ENCODE peak calls at places on chromosomes 6 and 20, in seven cellular contexts. C is LNCaP clone FGC, P is Peyer's patch, Y is astrocyte of the spinal cord, G is mesendoderm, B is HCT116, N is K562. H is an unnamed sample.

GRCh38 chr6:67345946-67346345 is 1289.1 kb upstream of the ADGRB3 start:
- DNase-seq in G (no peak), B (no peak), N (no peak), C (no peak), Y (no peak), P (no peak), H (no peak)

GRCh38 chr6:9924971-9925370 is 489.9 kb downstream of the TFAP2A start:
- DNase-seq in B (no peak), C (no peak), P (no peak), Y (no peak), G (no peak), N (no peak), H (no peak)

GRCh38 chr6:137868721-137869631 is 1.9 kb downstream of the TNFAIP3 start:
- DNase-seq in P (no peak), N (no peak), G (no peak), C (no peak), Y (no peak), B (no peak), H (no peak)

GRCh38 chr6:40579101-40579500 is 8.1 kb downstream of the LRFN2 start:
- DNase-seq in P (no peak), C (no peak), G (no peak), N (no peak), Y (no peak), B (no peak), H (no peak)

GRCh38 chr20:41095110-41095969 is 42.0 kb upstream of the PLCG1 start:
- DNase-seq in P (peak; percentile 37), Y (peak; percentile 71), B (peak; percentile 18), C (no peak), G (peak; percentile 49), N (peak; percentile 68), H (no peak)

GRCh38 chr6:130326496-130326895 is 39.3 kb upstream of the TMEM200A start:
- DNase-seq in Y (peak; percentile 37), B (no peak), N (no peak), P (no peak), G (no peak), C (no peak), H (no peak)

GRCh38 chr20:62269378-62269777 is 31.1 kb downstream of the OSBPL2 start:
- DNase-seq in N (no peak), P (no peak), C (no peak), Y (no peak), B (no peak), G (no peak), H (no peak)

GRCh38 chr20:33732166-33732970 is 572 bp downstream of the ZNF341 start:
- DNase-seq in B (peak; percentile 57), P (peak; percentile 81), N (no peak), G (no peak), C (peak; percentile 91), Y (peak; percentile 78), H (no peak)

GRCh38 chr20:54207743-54208491 is at the start of gene PFDN4:
- DNase-seq in N (peak; percentile 95), C (peak; percentile 45), P (peak; percentile 73), B (peak; percentile 77), G (peak; percentile 89), Y (peak; percentile 89), H (no peak)

GRCh38 chr6:15929685-15930084 is 199.2 kb upstream of the MYLIP start:
- DNase-seq in P (no peak), C (no peak), G (no peak), N (no peak), Y (no peak), B (no peak), H (no peak)

GRCh38 chr20:7171911-7172310 is 404.4 kb downstream of the BMP2 start:
- DNase-seq in G (peak; percentile 37), C (no peak), N (no peak), Y (peak; percentile 84), P (no peak), B (no peak), H (no peak)

GRCh38 chr6:35181313-35181932 is 32.3 kb upstream of the SCUBE3 start:
- DNase-seq in G (peak; percentile 23), P (no peak), Y (peak; percentile 64), C (no peak), N (no peak), B (no peak), H (no peak)

GRCh38 chr6:152727507-152727906 is 23.1 kb upstream of the VIP start:
- DNase-seq in Y (no peak), B (no peak), G (peak; percentile 43), N (no peak), P (no peak), C (no peak), H (no peak)

GRCh38 chr20:37245671-37246237 is 15.9 kb downstream of the GHRH start:
- DNase-seq in Y (no peak), B (no peak), C (no peak), G (no peak), P (no peak), N (no peak), H (no peak)

GRCh38 chr6:138267971-138268895 is 49.9 kb upstream of the PBOV1 start:
- DNase-seq in C (no peak), Y (no peak), N (no peak), B (no peak), P (no peak), G (no peak), H (no peak)

GRCh38 chr6:96760153-96760687 is 77.1 kb downstream of the GPR63 start:
- DNase-seq in C (no peak), Y (no peak), G (peak; percentile 37), B (no peak), N (no peak), P (no peak), H (no peak)

GRCh38 chr6:19691465-19692167 is 145.6 kb upstream of the ID4 start:
- DNase-seq in Y (no peak), B (no peak), P (no peak), G (peak; percentile 73), C (no peak), N (no peak), H (no peak)

GRCh38 chr6:112701201-112701600 is 354.1 kb downstream of the RFPL4B start:
- DNase-seq in N (no peak), Y (peak; percentile 41), B (no peak), G (peak; percentile 4), C (no peak), P (no peak), H (no peak)

DNA sequence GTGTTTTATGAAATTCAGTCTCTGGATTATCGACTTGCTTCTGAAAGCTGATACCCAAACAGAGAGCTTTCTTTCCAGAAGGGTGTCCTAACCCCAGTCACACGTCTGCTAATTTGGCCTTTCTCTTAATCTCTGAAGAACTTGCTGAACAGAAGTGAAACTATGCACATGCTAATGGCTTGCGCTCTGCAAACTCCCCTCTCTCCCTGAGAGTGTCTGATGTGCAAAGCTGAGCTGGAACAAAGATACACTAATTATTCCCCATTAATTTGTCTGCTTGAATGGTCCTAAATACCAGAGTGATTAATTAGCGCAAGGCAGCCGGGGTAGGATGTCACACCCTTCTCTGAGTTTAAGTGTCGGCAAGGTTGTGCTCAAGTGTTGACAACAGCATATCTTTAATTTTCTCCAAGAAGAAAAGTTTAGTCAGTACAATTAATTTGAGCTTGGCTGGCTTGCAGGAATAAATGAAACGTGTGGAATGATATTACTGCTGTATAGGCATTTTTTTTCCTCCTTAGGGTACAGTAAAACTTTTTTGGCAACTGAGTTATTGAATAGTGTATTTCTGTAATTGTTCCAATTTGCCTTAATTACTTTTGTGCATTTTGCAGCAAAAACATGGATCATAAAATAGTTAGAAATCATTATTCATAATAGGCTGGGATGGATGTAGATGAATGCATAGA is 715.9 kb upstream of the POU3F2 start:
- DNase-seq in B (no peak), C (no peak), N (no peak), P (no peak), Y (no peak), G (peak; percentile 1), H (no peak)
- H3K4me3 ChIP-seq in B (no peak overlapping the region), C (no peak overlapping the region), N (no peak overlapping the region), P (no peak overlapping the region), Y (no peak overlapping the region), G (no peak overlapping the region), H (no peak overlapping the region)

GRCh38 chr6:27208042-27208441 is 39.5 kb upstream of the PRSS16 start:
- DNase-seq in N (no peak), C (no peak), Y (no peak), G (peak; percentile 78), B (no peak), P (no peak), H (no peak)

GRCh38 chr6:27209659-27210269 is 37.7 kb upstream of the PRSS16 start:
- DNase-seq in G (peak; percentile 66), Y (no peak), C (no peak), P (no peak), B (no peak), N (no peak), H (no peak)

GRCh38 chr6:27209167-27209566 is 38.3 kb upstream of the PRSS16 start:
- DNase-seq in G (no peak), N (no peak), C (no peak), Y (no peak), B (no peak), P (no peak), H (no peak)

GRCh38 chr6:27206806-27207205 is 40.7 kb upstream of the PRSS16 start:
- DNase-seq in B (no peak), G (no peak), C (no peak), N (no peak), P (no peak), Y (no peak), H (no peak)

GRCh38 chr6:27205375-27206278 is 41.9 kb upstream of the PRSS16 start:
- DNase-seq in Y (no peak), C (no peak), B (no peak), G (peak; percentile 93), N (peak; percentile 44), P (no peak), H (no peak)
- H3K4me3 ChIP-seq in Y (peak overlapping the region; percentile 30), C (no peak overlapping the region), B (no peak overlapping the region), G (peak overlapping the region; percentile 5), N (peak overlapping the region; percentile 27), P (no peak overlapping the region), H (peak overlapping the region; percentile 4)

DNA sequence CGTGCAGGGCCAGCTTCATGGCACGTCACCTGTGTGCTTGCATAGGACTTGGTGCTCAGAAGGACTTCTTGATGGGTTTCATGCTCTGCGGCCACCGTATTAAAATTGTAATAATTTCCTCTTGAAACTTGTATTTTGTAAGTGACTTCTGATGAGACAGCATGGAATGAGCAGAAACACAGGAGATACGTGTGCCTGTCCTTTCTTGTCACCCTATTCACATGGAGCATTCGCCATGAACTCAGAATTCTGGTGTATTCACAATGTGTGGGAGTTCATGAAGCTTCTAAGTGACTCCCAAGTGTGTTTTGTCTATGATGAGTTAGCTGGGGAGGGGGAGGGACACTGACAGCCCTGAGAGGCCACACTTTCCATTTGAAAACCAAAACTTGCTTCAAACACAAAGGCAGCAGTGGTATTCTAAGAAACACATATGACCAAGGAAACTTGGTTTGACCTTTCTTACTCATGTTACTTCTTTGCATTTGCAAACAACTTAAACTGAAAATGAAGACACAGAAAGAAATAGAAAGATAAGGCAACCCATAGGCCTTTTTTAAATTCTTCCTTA is 92.1 kb upstream of the NEDD9 start:
- DNase-seq in C (no peak), Y (no peak), P (no peak), G (no peak), N (no peak), B (no peak), H (no peak)
- H3K4me3 ChIP-seq in C (no peak overlapping the region), Y (no peak overlapping the region), P (no peak overlapping the region), G (no peak overlapping the region), N (no peak overlapping the region), B (no peak overlapping the region), H (no peak overlapping the region)

DNA sequence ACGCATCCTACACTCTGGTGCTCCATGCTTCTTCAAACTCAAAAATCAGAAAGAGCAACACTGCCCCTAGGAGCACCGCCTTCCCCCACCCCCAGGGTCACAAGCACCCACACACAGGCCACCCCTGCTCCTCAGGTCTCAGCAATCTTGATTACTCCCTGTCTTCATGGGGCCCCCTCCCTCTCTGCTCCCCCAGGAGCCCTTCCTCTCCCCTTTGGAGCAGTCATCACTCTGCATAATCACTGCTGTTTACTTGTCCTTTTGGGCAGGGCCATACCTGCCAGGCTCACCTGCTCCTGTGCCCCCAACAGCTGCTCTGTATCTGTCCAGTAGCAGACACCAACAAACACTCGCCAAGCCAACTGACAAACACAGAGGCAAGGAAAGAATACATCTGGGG is 7.6 kb upstream of the SYNDIG1 start:
- DNase-seq in C (no peak), G (no peak), P (no peak), Y (no peak), B (no peak), N (no peak), H (no peak)
- H3K4me3 ChIP-seq in C (no peak overlapping the region), G (no peak overlapping the region), P (no peak overlapping the region), Y (no peak overlapping the region), B (no peak overlapping the region), N (no peak overlapping the region), H (no peak overlapping the region)